ENCODE peak calls at places on chromosomes 5 and 9, in ten cellular contexts. I is MCF 10A; E is mesendoderm; K is right lobe of liver; C is HFF-Myc; D is NCI-H524; S is activated CD4-positive, alpha-beta memory T cell treated with anti-CD3 and anti-CD28 coated beads for 36 hours; A is A549; P is NCI-H1436 treated with DMSO at 0.1 percent for 48 hours; Q is erythroblast. Z is an unnamed sample.

GRCh38 chr5:79851694-79852006 is 139.4 kb downstream of the MTX3 start:
- DNase-seq in K (no peak), Q (no peak), P (no peak), I (no peak), E (no peak), C (no peak), S (no peak), D (no peak), A (no peak), Z (no peak)

GRCh38 chr9:96874947-96875459 is 20.7 kb upstream of the ZNF782 start:
- DNase-seq in I (peak), A (peak), C (no peak), Q (no peak), P (no peak), E (no peak), K (no peak), D (peak), S (peak), Z (peak)

GRCh38 chr5:122154491-122154890 is 25.1 kb downstream of the ZNF474 start:
- DNase-seq in C (no peak), E (no peak), A (no peak), S (no peak), K (no peak), I (no peak), Q (no peak), D (no peak), P (no peak), Z (no peak)

GRCh38 chr5:171984748-171985419 is 21.6 kb downstream of the FBXW11 start:
- DNase-seq in I (no peak), Q (no peak), E (peak), D (peak), C (peak), P (no peak), A (no peak), K (no peak), S (peak), Z (no peak)

GRCh38 chr5:129820-130219 is 37.9 kb downstream of the PLEKHG4B start:
- DNase-seq in K (no peak), C (peak), S (no peak), D (no peak), Q (no peak), P (no peak), I (no peak), E (peak), A (no peak), Z (no peak)

GRCh38 chr5:82107277-82107676 is 135.5 kb downstream of the ATG10 start:
- DNase-seq in Q (peak), P (no peak), D (no peak), I (peak), E (peak), K (no peak), C (no peak), S (no peak), A (peak), Z (peak)

GRCh38 chr9:127866535-127866934 is 10.9 kb downstream of the AK1 start:
- DNase-seq in A (no peak), S (no peak), K (no peak), C (no peak), P (no peak), I (no peak), Q (no peak), D (no peak), E (no peak), Z (no peak)

GRCh38 chr5:111223086-111223789 is 946 bp upstream of the CAMK4 start:
- DNase-seq in Q (peak), P (no peak), A (no peak), E (no peak), I (peak), S (no peak), C (no peak), K (no peak), D (no peak), Z (no peak)

GRCh38 chr9:25724424-25724823 is 46.2 kb upstream of the TUSC1 start:
- DNase-seq in P (no peak), D (no peak), K (no peak), Q (no peak), I (peak), C (no peak), E (no peak), A (no peak), S (no peak), Z (no peak)

GRCh38 chr9:3401556-3401955 is 124.2 kb downstream of the RFX3 start:
- DNase-seq in P (peak), K (no peak), A (no peak), Q (no peak), D (no peak), I (no peak), E (no peak), S (no peak), C (no peak), Z (no peak)

GRCh38 chr9:106613250-106613737 is 249.7 kb upstream of the ZNF462 start:
- DNase-seq in D (peak), A (no peak), E (no peak), Q (no peak), S (no peak), C (no peak), K (no peak), I (no peak), P (no peak), Z (no peak)

GRCh38 chr5:32942225-32942989 is 231.3 kb downstream of the NPR3 start:
- DNase-seq in Q (peak), C (no peak), S (no peak), D (no peak), A (peak), I (peak), P (no peak), K (no peak), E (peak), Z (peak)

GRCh38 chr5:103102234-103102633 is 17.7 kb downstream of the GIN1 start:
- DNase-seq in A (no peak), P (no peak), C (no peak), S (no peak), I (no peak), D (no peak), E (no peak), Q (no peak), K (no peak), Z (no peak)

GRCh38 chr5:141861194-141861593 is 17.0 kb downstream of the PCDH1 start:
- DNase-seq in P (no peak), E (no peak), D (no peak), K (no peak), A (no peak), I (no peak), Q (no peak), S (no peak), C (no peak), Z (no peak)

GRCh38 chr5:39167973-39168345 is 51.4 kb downstream of the FYB1 start:
- DNase-seq in I (no peak), A (no peak), E (no peak), Q (no peak), D (no peak), P (no peak), C (no peak), S (no peak), K (no peak), Z (no peak)

GRCh38 chr5:116411101-116411571 is 163.5 kb downstream of the SEMA6A start:
- DNase-seq in Q (no peak), K (no peak), A (no peak), I (no peak), S (no peak), P (no peak), E (no peak), C (no peak), D (no peak), Z (no peak)

GRCh38 chr9:133103183-133103986 is 17.7 kb downstream of the RALGDS start:
- DNase-seq in E (no peak), I (peak), C (no peak), S (peak), A (peak), Q (peak), P (no peak), D (no peak), K (peak), Z (no peak)

GRCh38 chr9:116383956-116384355 is 230.4 kb downstream of the PAPPA start:
- DNase-seq in P (no peak), C (no peak), A (no peak), Q (no peak), D (no peak), I (peak), E (no peak), K (no peak), S (no peak), Z (no peak)

GRCh38 chr9:130235558-130236435 is 29.8 kb upstream of the HMCN2 start:
- DNase-seq in C (no peak), Q (peak), S (peak), E (peak), I (peak), K (peak), A (peak), D (peak), P (no peak), Z (no peak)

GRCh38 chr5:93904917-93905316 is 163.5 kb upstream of the POU5F2 start:
- DNase-seq in S (no peak), D (no peak), P (no peak), Q (no peak), C (no peak), A (no peak), I (no peak), K (no peak), E (no peak), Z (no peak)

GRCh38 chr5:38854907-38855306 is 9.1 kb downstream of the OSMR start:
- DNase-seq in S (no peak), C (no peak), Q (no peak), I (no peak), P (no peak), K (no peak), D (no peak), E (no peak), A (no peak), Z (no peak)

GRCh38 chr5:922041-922744 is 29.5 kb downstream of the TRIP13 start:
- DNase-seq in I (no peak), Q (no peak), P (no peak), C (no peak), D (no peak), K (no peak), E (no peak), A (no peak), S (no peak), Z (no peak)

GRCh38 chr5:154753792-154754191 is 1.4 kb upstream of the LARP1 start:
- DNase-seq in E (peak), A (no peak), I (peak), S (no peak), C (peak), Q (peak), K (no peak), D (no peak), P (no peak), Z (no peak)

GRCh38 chr9:94867281-94867841 is 140.9 kb downstream of the AOPEP start:
- DNase-seq in A (peak), I (peak), K (peak), E (peak), Q (no peak), D (no peak), P (no peak), C (no peak), S (no peak), Z (peak)

GRCh38 chr5:126806-127205 is 34.8 kb downstream of the PLEKHG4B start:
- DNase-seq in Q (no peak), C (no peak), S (no peak), A (no peak), D (no peak), P (no peak), I (no peak), K (no peak), E (no peak), Z (no peak)